ENCODE peak calls at places on chromosomes 11 and 22, in six cellular contexts. K is HCT116, L is SK-N-SH, X is GM12878, Z is K562, J is HepG2. Y is an unnamed sample.

GRCh38 chr22:36612458-36612857 is 83.5 kb upstream of the EIF3D start:
- DNase-seq in K (no peak), L (no peak), X (no peak), Z (no peak), J (no peak), Y (no peak)

GRCh38 chr11:73306977-73307322 is 1.1 kb upstream of the ARHGEF17 start:
- DNase-seq in K (no peak), L (no peak), X (no peak), Z (no peak), J (no peak), Y (no peak)

GRCh38 chr22:38735126-38735464 is 20.7 kb downstream of the SUN2 start:
- DNase-seq in K (no peak), L (no peak), X (no peak), Z (no peak), J (no peak), Y (no peak)

GRCh38 chr11:1224491-1225385 is 1.9 kb downstream of the MUC5B start:
- DNase-seq in K (no peak), L (peak; percentile 28), X (no peak), Z (no peak), J (no peak), Y (peak; percentile 47)

GRCh38 chr11:90639687-90640086 is 416.8 kb upstream of the CHORDC1 start:
- DNase-seq in K (no peak), L (no peak), X (no peak), Z (no peak), J (no peak), Y (peak; percentile 38)

GRCh38 chr11:102900346-102900745 is 25.6 kb upstream of the MMP12 start:
- DNase-seq in K (no peak), L (no peak), X (no peak), Z (no peak), J (no peak), Y (no peak)

GRCh38 chr11:64894070-64894811 is 15.8 kb upstream of the EHD1 start:
- DNase-seq in K (no peak), L (peak; percentile 97), X (no peak), Z (peak; percentile 84), J (peak; percentile 76), Y (peak; percentile 93)

GRCh38 chr11:62603771-62604170 is 2.1 kb upstream of the MTA2 start:
- DNase-seq in K (no peak), L (no peak), X (no peak), Z (no peak), J (no peak), Y (no peak)

GRCh38 chr11:69075421-69076128 is 26.8 kb downstream of the TPCN2 start:
- DNase-seq in K (peak; percentile 82), L (no peak), X (no peak), Z (no peak), J (no peak), Y (no peak)

GRCh38 chr11:32118025-32118974 is 27.4 kb downstream of the RCN1 start:
- DNase-seq in K (peak; percentile 77), L (no peak), X (no peak), Z (no peak), J (peak; percentile 64), Y (no peak)

GRCh38 chr22:46373838-46374662 is 38.5 kb downstream of the TRMU start:
- DNase-seq in K (no peak), L (no peak), X (peak; percentile 48), Z (no peak), J (no peak), Y (no peak)

GRCh38 chr22:46849101-46849500 is 86.7 kb downstream of the TBC1D22A start:
- DNase-seq in K (no peak), L (no peak), X (no peak), Z (no peak), J (no peak), Y (no peak)

GRCh38 chr11:124837491-124837856 is 27.8 kb upstream of the ROBO3 start:
- DNase-seq in K (peak; percentile 72), L (peak; percentile 70), X (peak; percentile 2), Z (peak; percentile 67), J (peak; percentile 58), Y (peak; percentile 88)

GRCh38 chr22:49260681-49261580 is 566.7 kb downstream of the BRD1 start:
- DNase-seq in K (no peak), L (no peak), X (no peak), Z (no peak), J (no peak), Y (no peak)

GRCh38 chr11:19736831-19737230 is 24.2 kb downstream of the NAV2 start:
- DNase-seq in K (no peak), L (no peak), X (no peak), Z (no peak), J (no peak), Y (no peak)

GRCh38 chr11:1228183-1228821 is 5.4 kb downstream of the MUC5B start:
- DNase-seq in K (no peak), L (peak; percentile 39), X (no peak), Z (no peak), J (no peak), Y (no peak)

DNA sequence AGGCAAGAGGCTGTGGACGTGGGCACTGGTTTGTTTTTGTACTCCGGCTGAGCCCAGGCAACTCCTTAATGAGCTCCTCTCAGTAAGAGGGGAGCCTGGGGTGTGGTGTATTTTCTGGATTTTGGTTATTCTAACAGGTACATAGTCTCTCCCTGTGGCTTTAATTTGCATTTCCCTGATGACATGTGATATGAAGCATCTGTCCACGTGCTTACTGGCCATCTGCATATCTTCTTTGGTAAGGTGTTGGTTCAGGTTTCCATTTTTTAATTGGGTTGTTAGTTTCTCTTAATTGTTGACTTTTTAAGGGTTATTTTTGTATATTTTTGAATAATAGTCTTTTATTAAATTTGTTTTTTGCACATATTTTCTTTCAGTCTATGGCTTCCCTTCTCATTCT is 30.8 kb upstream of the SNX19 start:
- DNase-seq in K (no peak), L (no peak), X (no peak), Z (no peak), J (no peak), Y (no peak)
- TF ChIP-seq REST in K (no peak), L (no peak), X (no peak), Z (no peak), J (no peak), Y (no peak)

GRCh38 chr11:123202723-123203122 is 7.7 kb upstream of the CLMP start:
- DNase-seq in K (no peak), L (no peak), X (no peak), Z (no peak), J (no peak), Y (no peak)
- H2AFZ ChIP-seq in K (no peak overlapping the region), L (no peak overlapping the region), X (no peak overlapping the region), Z (no peak overlapping the region), J (no peak overlapping the region), Y (peak overlapping the region; percentile 32)

GRCh38 chr11:74697722-74698121 is 33.5 kb downstream of the CHRDL2 start:
- DNase-seq in K (no peak), L (no peak), X (no peak), Z (no peak), J (no peak), Y (no peak)

GRCh38 chr11:74695705-74696280 is 35.4 kb downstream of the CHRDL2 start:
- DNase-seq in K (no peak), L (no peak), X (no peak), Z (no peak), J (no peak), Y (peak; percentile 60)

GRCh38 chr11:74696488-74696887 is 34.7 kb downstream of the CHRDL2 start:
- DNase-seq in K (no peak), L (no peak), X (no peak), Z (no peak), J (no peak), Y (no peak)

GRCh38 chr11:74694536-74694935 is 36.7 kb downstream of the CHRDL2 start:
- DNase-seq in K (no peak), L (no peak), X (no peak), Z (no peak), J (no peak), Y (no peak)

DNA sequence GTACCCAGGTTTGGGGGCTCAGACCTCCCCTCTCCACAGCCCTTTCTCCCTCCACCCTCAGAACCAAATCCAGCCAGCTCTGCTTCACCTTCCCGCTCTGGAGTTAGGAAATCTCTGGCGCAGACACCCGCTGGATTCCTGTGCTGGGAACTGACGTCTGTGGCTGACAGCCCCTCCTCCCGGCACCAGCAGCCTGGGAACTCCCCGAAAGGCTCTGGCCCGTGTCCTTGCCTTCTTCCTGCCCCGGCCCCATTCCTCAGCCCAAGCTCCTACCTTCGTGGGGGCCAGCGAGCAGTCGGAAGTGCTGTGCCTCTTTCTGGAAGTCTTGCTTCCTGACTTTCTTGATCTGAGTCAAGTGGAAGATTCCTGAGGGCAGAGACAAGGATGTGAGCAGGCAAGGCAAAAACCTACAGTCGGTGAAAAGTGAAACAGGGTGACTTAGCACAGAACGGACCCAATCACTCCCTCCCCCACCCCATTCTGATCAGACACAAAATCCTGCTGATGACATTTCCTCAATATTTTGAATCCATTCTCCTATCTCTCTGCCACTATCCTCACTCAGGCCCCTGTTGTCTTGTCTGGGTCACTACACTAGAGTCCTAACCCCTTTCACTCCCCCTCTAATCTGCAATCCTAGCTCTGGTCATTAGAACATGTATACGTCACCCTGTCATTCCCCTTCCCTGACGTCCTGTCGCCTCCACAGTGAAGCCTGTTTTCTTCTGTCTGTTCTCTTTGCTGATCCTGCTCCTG is 34.1 kb downstream of the CHRDL2 start:
- DNase-seq in K (no peak), L (no peak), X (no peak), Z (peak; percentile 55), J (peak; percentile 26), Y (peak; percentile 73)
- TF ChIP-seq REST in K (no peak), L (no peak), X (no peak), Z (no peak), J (no peak), Y (no peak)

GRCh38 chr22:30201970-30202369 is 44.6 kb downstream of the LIF start:
- DNase-seq in K (no peak), L (no peak), X (no peak), Z (no peak), J (no peak), Y (no peak)

GRCh38 chr22:30202531-30203006 is 44.0 kb downstream of the LIF start:
- DNase-seq in K (no peak), L (no peak), X (no peak), Z (no peak), J (no peak), Y (no peak)

GRCh38 chr22:30205281-30206115 is 41.1 kb downstream of the LIF start:
- DNase-seq in K (no peak), L (peak; percentile 48), X (no peak), Z (no peak), J (peak; percentile 40), Y (no peak)

GRCh38 chr22:30204742-30205111 is 41.8 kb downstream of the LIF start:
- DNase-seq in K (no peak), L (peak; percentile 80), X (no peak), Z (no peak), J (no peak), Y (no peak)

DNA sequence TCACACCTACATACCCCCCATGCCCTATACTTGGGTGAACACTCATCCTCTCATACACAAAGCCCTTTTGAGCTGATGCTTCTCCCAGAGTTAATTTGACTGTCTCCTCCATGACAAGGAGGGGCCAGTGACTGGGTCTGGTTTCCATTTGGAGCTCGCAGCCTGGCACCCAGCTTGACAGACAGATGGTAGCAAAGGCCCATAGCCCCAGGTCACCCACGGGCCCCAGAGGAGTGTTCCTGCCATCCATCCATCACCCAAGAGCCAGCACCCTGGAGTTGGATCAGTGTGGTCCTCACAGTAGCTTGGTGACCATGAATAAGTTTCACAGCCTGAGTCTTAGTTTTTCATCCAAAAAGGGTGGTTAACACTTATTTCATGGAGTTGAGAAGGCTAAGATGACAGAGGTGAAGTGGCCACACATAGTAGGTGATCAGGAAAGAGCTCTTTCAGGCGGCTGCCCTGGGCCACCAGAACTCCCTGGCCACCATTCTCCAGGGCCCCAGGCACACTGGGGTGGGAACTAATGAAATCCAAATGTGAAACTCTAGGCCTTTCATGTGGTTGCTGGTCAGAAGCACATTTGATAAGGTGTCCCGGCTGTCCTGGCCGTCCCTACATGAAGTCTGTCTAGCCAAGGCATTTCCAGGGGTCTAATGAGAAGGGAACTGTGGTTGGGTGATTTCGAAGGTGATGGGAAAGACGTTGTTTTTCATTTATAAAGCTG is 42.4 kb downstream of the LIF start:
- DNase-seq in K (no peak), L (peak; percentile 64), X (no peak), Z (no peak), J (no peak), Y (no peak)
- H2AFZ ChIP-seq in K (no peak overlapping the region), L (no peak overlapping the region), X (no peak overlapping the region), Z (no peak overlapping the region), J (no peak overlapping the region), Y (no peak overlapping the region)